ENCODE peak calls at places on chromosomes 3 and 15, in eight cellular contexts. F is heart left ventricle, Z is uterus, J is breast epithelium, M is upper lobe of right lung, S is prostate gland, D is HAP-1, U is lower lobe of right lung. K is an unnamed sample. For H3K4me1, the result is how much of the 10 kb centered on the place peaks cover.

GRCh38 chr3:135694142-135694541 is 271.4 kb upstream of the PPP2R3A start:
- DNase-seq in F (no peak), Z (no peak), D (no peak), S (no peak), U (no peak), M (no peak), J (no peak), K (no peak)

GRCh38 chr15:98155356-98155755 is 194.9 kb downstream of the ARRDC4 start:
- DNase-seq in U (no peak), F (no peak), M (no peak), J (no peak), S (no peak), D (no peak), Z (no peak), K (no peak)

GRCh38 chr15:67992834-67993233 is 61.3 kb upstream of the PIAS1 start:
- DNase-seq in Z (no peak), D (no peak), M (no peak), J (no peak), F (no peak), U (no peak), S (no peak), K (no peak)

GRCh38 chr3:26714485-26714884 is 91.9 kb downstream of the LRRC3B start:
- DNase-seq in S (no peak), M (no peak), F (no peak), U (no peak), J (no peak), Z (no peak), D (no peak), K (no peak)

GRCh38 chr3:169026543-169027181 is 636.9 kb downstream of the MECOM start:
- DNase-seq in D (no peak), S (peak), Z (no peak), J (no peak), M (no peak), F (no peak), U (no peak), K (no peak)

GRCh38 chr15:42796955-42797779 is 60.2 kb upstream of the CDAN1 start:
- DNase-seq in F (no peak), M (no peak), U (no peak), J (no peak), D (no peak), S (no peak), Z (no peak), K (no peak)

GRCh38 chr3:4720316-4721075 is 227.3 kb downstream of the ITPR1 start:
- DNase-seq in M (no peak), Z (peak), S (peak), D (no peak), J (peak), F (peak), U (no peak), K (no peak)

GRCh38 chr3:131957980-131958379 is 76.8 kb downstream of the CPNE4 start:
- DNase-seq in D (peak), J (no peak), F (no peak), Z (no peak), S (no peak), U (no peak), M (no peak), K (no peak)

GRCh38 chr15:80404719-80405553 is 754 bp downstream of the ARNT2 start:
- DNase-seq in J (no peak), M (peak), Z (peak), S (no peak), D (peak), F (peak), U (no peak), K (no peak)

GRCh38 chr3:124526601-124527000 is 203.7 kb upstream of the UMPS start:
- DNase-seq in J (no peak), F (no peak), U (no peak), D (no peak), Z (no peak), M (no peak), S (no peak), K (no peak)

GRCh38 chr3:123143669-123144411 is 57.9 kb upstream of the SEC22A start:
- DNase-seq in D (no peak), J (no peak), Z (no peak), F (no peak), U (no peak), M (peak), S (no peak), K (no peak)

GRCh38 chr15:98964461-98965454 is 42.8 kb downstream of the PGPEP1L start:
- DNase-seq in U (no peak), S (no peak), F (no peak), M (no peak), J (no peak), D (no peak), Z (no peak), K (no peak)

GRCh38 chr3:73848173-73848751 is 223.5 kb upstream of the PDZRN3 start:
- DNase-seq in M (no peak), S (no peak), D (peak), Z (no peak), J (no peak), U (no peak), F (no peak), K (no peak)

GRCh38 chr15:72205896-72206676 is 8.5 kb upstream of the GRAMD2A start:
- DNase-seq in F (no peak), M (no peak), J (no peak), U (no peak), Z (no peak), S (no peak), D (no peak), K (no peak)

GRCh38 chr15:38559908-38560307 is 4.7 kb downstream of the RASGRP1 start:
- DNase-seq in J (no peak), D (no peak), S (no peak), Z (no peak), U (no peak), F (no peak), M (no peak), K (no peak)

GRCh38 chr15:38558714-38559059 is 5.9 kb downstream of the RASGRP1 start:
- DNase-seq in J (no peak), Z (no peak), F (no peak), S (no peak), M (no peak), U (no peak), D (no peak), K (no peak)

GRCh38 chr15:38560456-38560926 is 4.1 kb downstream of the RASGRP1 start:
- DNase-seq in S (no peak), M (no peak), F (no peak), J (no peak), Z (no peak), D (no peak), U (no peak), K (no peak)

GRCh38 chr15:38557855-38558713 is 6.5 kb downstream of the RASGRP1 start:
- DNase-seq in J (no peak), D (no peak), Z (no peak), F (no peak), S (no peak), M (no peak), U (no peak), K (no peak)

GRCh38 chr15:38559131-38559530 is 5.5 kb downstream of the RASGRP1 start:
- DNase-seq in F (no peak), J (no peak), U (no peak), D (no peak), M (no peak), Z (no peak), S (no peak), K (no peak)
- H3K4me1 ChIP-seq in F (under half), J (under half), U (under half), D (under half), M (under half), Z (under half), S (under half), K (half or more)

GRCh38 chr15:85579957-85580694 is 199.7 kb downstream of the AKAP13 start:
- DNase-seq in D (no peak), S (no peak), M (peak), F (peak), J (no peak), U (no peak), Z (peak), K (no peak)
- H3K4me1 ChIP-seq in D (under half), S (under half), M (half or more), F (half or more), J (under half), U (half or more), Z (under half), K (under half)

GRCh38 chr3:10448544-10448943 is 56.8 kb downstream of the ATP2B2 start:
- DNase-seq in U (no peak), F (no peak), S (no peak), D (no peak), J (no peak), M (no peak), Z (no peak), K (no peak)
- H3K4me1 ChIP-seq in U (under half), F (under half), S (under half), D (under half), J (under half), M (under half), Z (under half), K (under half)

GRCh38 chr3:159877924-159878323 is 110.7 kb upstream of the IL12A start:
- DNase-seq in M (no peak), U (no peak), J (no peak), D (no peak), S (no peak), Z (no peak), F (no peak), K (no peak)
- H3K4me1 ChIP-seq in M (under half), U (under half), J (under half), D (under half), S (under half), Z (under half), F (half or more), K (under half)

GRCh38 chr3:129591932-129592331 is 14.5 kb downstream of the PLXND1 start:
- DNase-seq in Z (no peak), U (no peak), J (no peak), F (no peak), M (no peak), D (no peak), S (no peak), K (no peak)

GRCh38 chr3:129587061-129587460 is 19.4 kb downstream of the PLXND1 start:
- DNase-seq in U (no peak), Z (peak), M (no peak), D (no peak), S (no peak), F (no peak), J (no peak), K (no peak)

GRCh38 chr3:129585949-129586657 is 20.4 kb downstream of the PLXND1 start:
- DNase-seq in Z (no peak), M (no peak), D (no peak), S (no peak), F (no peak), J (no peak), U (no peak), K (no peak)

GRCh38 chr3:129584631-129585030 is 21.8 kb downstream of the PLXND1 start:
- DNase-seq in Z (no peak), D (no peak), U (no peak), S (no peak), F (no peak), M (no peak), J (no peak), K (no peak)

DNA sequence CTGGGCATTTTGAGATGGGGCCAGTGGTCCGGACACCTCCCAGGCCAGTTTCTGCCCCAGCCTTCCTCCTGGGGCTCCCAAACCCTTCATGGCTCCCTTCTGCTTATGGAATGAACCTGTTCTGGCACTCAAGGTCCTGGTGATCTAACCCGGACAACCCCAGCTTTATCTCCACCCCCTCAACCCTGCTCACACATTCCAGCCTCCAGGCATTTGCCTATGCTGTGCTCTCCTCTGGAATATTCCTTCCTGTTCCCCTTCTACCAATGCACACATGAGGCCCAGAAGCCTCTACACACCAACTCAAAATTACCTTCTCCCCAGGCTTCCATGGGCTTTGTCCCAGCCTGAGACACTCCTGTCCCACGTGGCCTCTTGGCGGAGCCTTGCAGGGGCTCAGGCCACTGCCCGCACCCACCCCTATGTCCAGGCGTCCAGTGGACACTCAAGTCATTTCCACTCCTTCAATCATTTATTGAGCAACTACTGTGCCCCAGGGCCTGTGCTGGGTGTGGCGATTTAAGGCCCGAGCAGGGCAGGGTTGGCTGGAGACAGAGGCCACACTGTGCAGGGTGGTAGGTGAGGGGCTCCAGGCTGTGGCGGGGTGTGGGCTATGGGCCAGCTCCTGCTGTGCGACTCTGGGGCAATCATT is 18.8 kb downstream of the PLXND1 start:
- DNase-seq in M (no peak), F (no peak), U (no peak), J (no peak), S (no peak), Z (no peak), D (no peak), K (no peak)
- H3K4me1 ChIP-seq in M (half or more), F (half or more), U (half or more), J (under half), S (under half), Z (under half), D (under half), K (under half)

GRCh38 chr3:49017229-49017615 is 1.2 kb downstream of the DALRD3 start:
- DNase-seq in D (no peak), F (no peak), U (no peak), J (no peak), S (no peak), M (no peak), Z (no peak), K (no peak)
- H3K4me1 ChIP-seq in D (under half), F (under half), U (under half), J (under half), S (under half), M (under half), Z (under half), K (under half)

DNA sequence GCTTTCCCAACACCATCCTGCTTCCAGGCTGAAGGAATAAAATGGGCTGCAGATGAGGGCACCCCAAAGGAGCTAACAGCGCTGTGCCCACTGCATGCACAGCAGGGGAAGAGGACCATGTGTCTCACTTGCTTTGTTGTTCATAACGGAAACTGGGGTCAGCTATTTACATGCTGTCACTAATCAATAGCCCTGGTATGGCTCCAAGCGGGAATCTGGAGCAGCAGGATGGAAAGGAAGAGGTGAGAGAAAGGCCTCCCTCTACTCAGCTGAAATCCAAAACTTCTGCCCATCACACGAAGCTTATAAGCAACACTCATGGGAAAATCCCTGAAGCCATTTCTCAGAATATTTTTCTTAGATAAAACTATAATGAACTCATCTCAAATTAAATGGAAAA is 67.4 kb downstream of the TBC1D2B start:
- DNase-seq in J (no peak), F (no peak), U (no peak), Z (no peak), S (no peak), M (no peak), D (no peak), K (no peak)
- H3K4me1 ChIP-seq in J (under half), F (under half), U (half or more), Z (under half), S (under half), M (under half), D (under half), K (under half)

GRCh38 chr3:52217409-52217805 is 8.0 kb downstream of the TLR9 start:
- DNase-seq in M (no peak), U (no peak), F (no peak), J (no peak), D (no peak), S (no peak), Z (no peak), K (no peak)

GRCh38 chr3:52216585-52217408 is 8.6 kb downstream of the TLR9 start:
- DNase-seq in J (peak), U (peak), Z (peak), M (peak), S (peak), D (no peak), F (peak), K (peak)

GRCh38 chr3:52218026-52218425 is 7.4 kb downstream of the TLR9 start:
- DNase-seq in F (no peak), U (no peak), J (no peak), D (no peak), S (no peak), Z (no peak), M (no peak), K (no peak)

GRCh38 chr3:52218953-52219650 is 6.3 kb downstream of the TLR9 start:
- DNase-seq in F (no peak), U (peak), Z (no peak), J (peak), M (peak), D (no peak), S (peak), K (no peak)

DNA sequence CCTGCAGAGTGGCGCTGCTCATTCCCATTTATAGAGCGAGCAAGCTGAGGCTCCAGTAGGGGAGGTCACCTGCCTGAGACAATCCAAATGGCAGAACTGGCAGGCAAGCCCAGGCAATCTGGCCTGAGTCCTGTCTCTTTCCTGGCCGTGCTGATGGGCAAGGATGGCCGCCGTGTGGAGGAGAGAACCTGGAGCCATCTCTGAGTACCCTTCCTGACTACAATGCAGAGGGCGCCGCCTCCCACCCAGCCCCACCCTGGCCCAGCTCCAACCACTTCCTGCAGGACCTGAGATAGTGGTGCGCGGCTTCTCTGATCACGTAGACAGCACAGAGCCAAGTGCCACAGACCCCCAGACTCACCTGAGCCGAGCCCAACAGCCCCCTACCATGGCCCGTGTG is 7.0 kb downstream of the TLR9 start:
- DNase-seq in U (no peak), Z (no peak), F (no peak), J (no peak), M (peak), S (no peak), D (no peak), K (peak)
- H3K4me1 ChIP-seq in U (half or more), Z (under half), F (under half), J (under half), M (half or more), S (under half), D (under half), K (half or more)

GRCh38 chr15:73983211-73983727 is 8.8 kb downstream of the STOML1 start:
- DNase-seq in J (peak), D (no peak), S (peak), M (peak), F (peak), U (peak), Z (peak), K (no peak)

GRCh38 chr15:73981761-73982222 is 10.3 kb downstream of the STOML1 start:
- DNase-seq in S (no peak), D (no peak), U (no peak), J (no peak), F (no peak), Z (no peak), M (no peak), K (no peak)

GRCh38 chr15:73984208-73984979 is 7.7 kb downstream of the STOML1 start:
- DNase-seq in J (no peak), D (no peak), S (no peak), F (no peak), U (no peak), M (peak), Z (no peak), K (no peak)

GRCh38 chr15:73983773-73984172 is 8.3 kb downstream of the STOML1 start:
- DNase-seq in M (peak), J (no peak), D (no peak), S (no peak), U (no peak), F (no peak), Z (no peak), K (peak)

GRCh38 chr15:73982251-73982962 is 9.7 kb downstream of the STOML1 start:
- DNase-seq in Z (peak), F (peak), J (no peak), M (peak), D (no peak), S (peak), U (peak), K (no peak)
- H3K4me1 ChIP-seq in Z (under half), F (half or more), J (under half), M (half or more), D (under half), S (under half), U (half or more), K (under half)

GRCh38 chr15:59186501-59186900 is 20.1 kb upstream of the LDHAL6B start:
- DNase-seq in J (no peak), S (no peak), M (no peak), D (no peak), U (no peak), F (no peak), Z (no peak), K (no peak)
- H3K4me1 ChIP-seq in J (under half), S (under half), M (under half), D (under half), U (under half), F (under half), Z (under half), K (under half)

K was measured in CD8-positive, alpha-beta T cell.